ENCODE peak calls at places on chromosomes 11 and 22, in eight cellular contexts. L is WTC11, P is transverse colon, U is AG09309, A is stomach, R is A673, M is GM13976, G is ovary. C is an unnamed sample.

GRCh38 chr11:9726313-9727022 is 62.6 kb downstream of the SWAP70 start:
- DNase-seq in L (no peak), P (no peak), U (peak; percentile 10), A (no peak), R (no peak), M (no peak), G (no peak), C (no peak)

GRCh38 chr11:8065031-8065430 is 16.0 kb upstream of the TUB start:
- DNase-seq in L (no peak), P (no peak), U (no peak), A (no peak), R (no peak), M (no peak), G (no peak), C (no peak)

GRCh38 chr11:11982975-11983374 is 25.5 kb downstream of the DKK3 start:
- DNase-seq in L (no peak), P (no peak), U (no peak), A (no peak), R (no peak), M (no peak), G (no peak), C (no peak)

GRCh38 chr11:76151561-76152085 is 54.7 kb downstream of the WNT11 start:
- DNase-seq in L (no peak), P (peak; percentile 26), U (no peak), A (no peak), R (no peak), M (no peak), G (no peak), C (no peak)

GRCh38 chr22:30770716-30771115 is 76.0 kb downstream of the OSBP2 start:
- DNase-seq in L (no peak), P (no peak), U (no peak), A (no peak), R (no peak), M (no peak), G (no peak), C (no peak)

GRCh38 chr11:110432713-110433392 is 3.1 kb downstream of the FDX1 start:
- DNase-seq in L (no peak), P (no peak), U (no peak), A (no peak), R (peak; percentile 80), M (no peak), G (no peak), C (no peak)

GRCh38 chr11:39932996-39933395 is 1526.5 kb downstream of the LRRC4C start:
- DNase-seq in L (no peak), P (no peak), U (no peak), A (no peak), R (no peak), M (no peak), G (no peak), C (no peak)

GRCh38 chr11:115092516-115092915 is 411.7 kb downstream of the CADM1 start:
- DNase-seq in L (no peak), P (no peak), U (no peak), A (no peak), R (no peak), M (no peak), G (no peak), C (no peak)

GRCh38 chr11:73950869-73951710 is at the start of gene DNAJB13:
- DNase-seq in L (peak; percentile 75), P (peak; percentile 44), U (no peak), A (peak; percentile 37), R (peak; percentile 68), M (peak; percentile 81), G (no peak), C (no peak)

GRCh38 chr11:35598254-35599125 is 19.8 kb upstream of the FJX1 start:
- DNase-seq in L (no peak), P (no peak), U (no peak), A (no peak), R (no peak), M (peak; percentile 31), G (no peak), C (no peak)

GRCh38 chr22:40805239-40805638 is 13.9 kb downstream of the SLC25A17 start:
- DNase-seq in L (no peak), P (no peak), U (no peak), A (no peak), R (no peak), M (no peak), G (no peak), C (no peak)

GRCh38 chr22:32533265-32534068 is 58.9 kb downstream of the FBXO7 start:
- DNase-seq in L (no peak), P (no peak), U (no peak), A (no peak), R (no peak), M (no peak), G (no peak), C (no peak)

GRCh38 chr11:83583953-83584352 is 297.8 kb upstream of the CCDC90B start:
- DNase-seq in L (no peak), P (no peak), U (peak; percentile 42), A (no peak), R (no peak), M (peak; percentile 36), G (no peak), C (no peak)

GRCh38 chr11:126405906-126406305 is 50.4 kb downstream of the ST3GAL4 start:
- DNase-seq in L (no peak), P (peak; percentile 73), U (no peak), A (no peak), R (no peak), M (no peak), G (no peak), C (no peak)

GRCh38 chr22:18024956-18025720 is 777 bp upstream of the MICAL3 start:
- DNase-seq in L (no peak), P (no peak), U (no peak), A (no peak), R (no peak), M (no peak), G (no peak), C (no peak)

GRCh38 chr22:45930324-45930723 is 46.6 kb downstream of the WNT7B start:
- DNase-seq in L (no peak), P (no peak), U (no peak), A (no peak), R (no peak), M (no peak), G (no peak), C (no peak)

DNA sequence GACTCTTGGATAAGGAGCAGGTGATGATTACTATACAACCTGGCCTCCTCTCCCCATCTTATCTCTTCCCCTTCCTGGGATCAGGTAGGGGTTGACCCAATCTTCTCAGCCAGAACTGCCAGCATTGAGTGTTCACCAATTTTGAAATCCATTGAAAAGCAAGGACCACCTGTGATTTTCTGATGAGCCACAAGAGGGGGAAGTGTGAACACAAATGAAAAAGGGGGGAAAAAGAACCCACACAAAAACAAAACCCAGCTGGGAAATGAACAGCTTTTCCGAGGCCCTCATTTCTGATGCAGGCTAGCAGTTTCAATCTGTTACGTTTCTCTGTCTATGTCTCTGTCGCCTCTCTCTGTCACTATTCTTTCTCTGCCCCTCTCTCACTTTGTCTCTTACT is 161.9 kb downstream of the INSC start:
- DNase-seq in L (no peak), P (no peak), U (no peak), A (no peak), R (peak; percentile 76), M (no peak), G (no peak), C (no peak)
- TF ChIP-seq CTCF in L (peak; percentile 33), P (no peak), U (peak; percentile 17), A (peak; percentile 6), R (peak; percentile 63), M (no peak), G (no peak), C (no peak)

GRCh38 chr11:112837162-112837826 is 123.9 kb upstream of the NCAM1 start:
- DNase-seq in L (no peak), P (no peak), U (no peak), A (peak; percentile 59), R (no peak), M (no peak), G (no peak), C (peak; percentile 33)
- TF ChIP-seq CTCF in L (no peak), P (no peak), U (no peak), A (no peak), R (peak; percentile 44), M (no peak), G (no peak), C (no peak)

GRCh38 chr22:22696104-22696503 is 51.7 kb downstream of the GGTLC2 start:
- DNase-seq in L (no peak), P (no peak), U (no peak), A (no peak), R (no peak), M (no peak), G (no peak), C (no peak)
- TF ChIP-seq CTCF in L (no peak), P (no peak), U (no peak), A (no peak), R (no peak), M (no peak), G (no peak), C (no peak)

GRCh38 chr11:92154611-92155010 is 70.0 kb upstream of the FAT3 start:
- DNase-seq in L (no peak), P (no peak), U (no peak), A (no peak), R (no peak), M (no peak), G (no peak), C (no peak)

GRCh38 chr11:92153542-92153941 is 71.1 kb upstream of the FAT3 start:
- DNase-seq in L (no peak), P (no peak), U (no peak), A (no peak), R (no peak), M (no peak), G (no peak), C (no peak)

GRCh38 chr11:92152245-92152644 is 72.4 kb upstream of the FAT3 start:
- DNase-seq in L (peak; percentile 52), P (no peak), U (no peak), A (no peak), R (peak; percentile 39), M (no peak), G (no peak), C (no peak)

GRCh38 chr11:92149996-92150395 is 74.6 kb upstream of the FAT3 start:
- DNase-seq in L (no peak), P (no peak), U (no peak), A (no peak), R (no peak), M (no peak), G (no peak), C (no peak)
- TF ChIP-seq CTCF in L (no peak), P (no peak), U (peak; percentile 14), A (no peak), R (no peak), M (no peak), G (no peak), C (no peak)

DNA sequence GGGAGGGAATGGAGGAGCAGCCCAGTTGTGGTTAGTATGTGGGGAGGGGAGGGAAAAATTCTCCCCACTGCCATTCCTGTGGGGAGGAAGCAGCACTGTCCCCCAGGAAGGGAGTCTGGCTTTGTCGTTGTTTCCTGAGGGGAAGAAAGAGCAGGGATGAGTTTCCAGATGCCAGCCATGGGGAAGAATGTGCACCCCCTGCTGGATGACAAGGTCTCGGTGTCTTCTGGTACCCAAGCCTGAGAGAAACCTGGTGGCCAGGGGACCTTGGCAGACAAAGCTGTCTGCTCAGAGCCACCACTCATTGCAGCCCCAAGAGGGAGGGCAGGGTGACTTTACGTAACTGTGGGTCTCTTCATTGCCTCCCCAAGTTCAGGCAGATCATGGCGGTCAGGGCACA is 81.3 kb upstream of the CD82 start:
- DNase-seq in L (peak; percentile 31), P (no peak), U (no peak), A (no peak), R (peak; percentile 79), M (no peak), G (no peak), C (no peak)
- TF ChIP-seq CTCF in L (no peak), P (no peak), U (peak; percentile 66), A (no peak), R (peak; percentile 84), M (no peak), G (no peak), C (no peak)

GRCh38 chr11:18321991-18322711 is at the start of the genes GTF2H1 and HPS5:
- DNase-seq in L (peak; percentile 94), P (peak; percentile 98), U (peak; percentile 93), A (peak; percentile 96), R (peak; percentile 98), M (peak; percentile 96), G (peak; percentile 95), C (peak; percentile 94)
- TF ChIP-seq CTCF in L (no peak), P (peak; percentile 2), U (no peak), A (no peak), R (no peak), M (no peak), G (no peak), C (no peak)

C was measured in pancreas.